ENCODE peak calls at places on chromosome 2, in five cellular contexts. Q is IMR-90, E is HepG2, L is K562, B is HCT116. F is an unnamed sample.

GRCh38 chr2:196101325-196101981 is 32.8 kb upstream of the DNAH7 start:
- DNase-seq in E (no peak), B (no peak), Q (peak), L (peak), F (no peak)

GRCh38 chr2:26114144-26114543 is 58.7 kb upstream of the GAREM2 start:
- DNase-seq in B (no peak), L (no peak), Q (peak), E (no peak), F (no peak)

GRCh38 chr2:129262934-129263333 is 716.5 kb upstream of the RAB6C start:
- DNase-seq in E (no peak), L (no peak), Q (no peak), B (no peak), F (no peak)

GRCh38 chr2:45652090-45653050 is 895 bp downstream of the PRKCE start:
- DNase-seq in E (no peak), Q (peak), B (no peak), L (no peak), F (peak)

GRCh38 chr2:182655750-182656149 is 60.3 kb upstream of the DNAJC10 start:
- DNase-seq in L (no peak), B (no peak), E (no peak), Q (no peak), F (no peak)

GRCh38 chr2:173553589-173553988 is 198.9 kb downstream of the CDCA7 start:
- DNase-seq in L (no peak), E (no peak), Q (peak), B (no peak), F (no peak)

GRCh38 chr2:186780701-186781316 is 68.2 kb downstream of the ZSWIM2 start:
- DNase-seq in B (peak), Q (peak), L (no peak), E (peak), F (no peak)

GRCh38 chr2:107984667-107985066 is 1.7 kb upstream of the SLC5A7 start:
- DNase-seq in B (no peak), Q (no peak), L (no peak), E (no peak), F (no peak)

GRCh38 chr2:11097988-11098387 is 57.3 kb upstream of the SLC66A3 start:
- DNase-seq in E (no peak), B (no peak), L (no peak), Q (no peak), F (no peak)

GRCh38 chr2:229882583-229882982 is 39.2 kb downstream of the TRIP12 start:
- DNase-seq in B (no peak), L (no peak), Q (no peak), E (no peak), F (no peak)

GRCh38 chr2:191178806-191179514 is 28.2 kb upstream of the STAT4 start:
- DNase-seq in L (no peak), B (no peak), Q (peak), E (no peak), F (no peak)

GRCh38 chr2:102120261-102121259 is 22.0 kb upstream of the IL1R1 start:
- DNase-seq in L (no peak), Q (no peak), E (no peak), B (no peak), F (no peak)

GRCh38 chr2:210938228-210938627 is 381.8 kb downstream of the CPS1 start:
- DNase-seq in B (no peak), E (no peak), Q (no peak), L (no peak), F (no peak)

GRCh38 chr2:79453918-79454317 is 58.9 kb upstream of the CTNNA2 start:
- DNase-seq in Q (no peak), E (no peak), B (no peak), L (no peak), F (no peak)

GRCh38 chr2:60350791-60351190 is 202.7 kb downstream of the BCL11A start:
- DNase-seq in L (no peak), B (no peak), Q (no peak), E (no peak), F (no peak)

GRCh38 chr2:27932396-27932795 is 41.9 kb downstream of the BABAM2 start:
- DNase-seq in L (no peak), B (peak), Q (peak), E (peak), F (no peak)

GRCh38 chr2:230868151-230868946 is 3.6 kb downstream of the ITM2C start:
- DNase-seq in Q (no peak), B (no peak), L (no peak), E (no peak), F (peak)

GRCh38 chr2:9006368-9006767 is 2.9 kb upstream of the MBOAT2 start:
- DNase-seq in L (no peak), Q (no peak), E (no peak), B (no peak), F (no peak)

GRCh38 chr2:210195066-210195852 is 24.1 kb upstream of the KANSL1L start:
- DNase-seq in Q (peak), L (peak), B (peak), E (peak), F (no peak)

GRCh38 chr2:109558076-109558882 is 55.5 kb downstream of the SEPTIN10 start:
- DNase-seq in Q (peak), L (no peak), E (peak), B (peak), F (no peak)

GRCh38 chr2:10720306-10720705 is 1.1 kb upstream of the ATP6V1C2 start:
- DNase-seq in L (peak), Q (no peak), E (no peak), B (no peak), F (no peak)

GRCh38 chr2:222891890-222892289 is 31.1 kb downstream of the ACSL3 start:
- DNase-seq in L (no peak), B (no peak), Q (peak), E (no peak), F (no peak)

GRCh38 chr2:146135245-146135644 is 1615.3 kb upstream of the ZEB2 start:
- DNase-seq in Q (no peak), E (no peak), L (no peak), B (no peak), F (peak)

GRCh38 chr2:36561223-36561944 is 36.6 kb downstream of the FEZ2 start:
- DNase-seq in B (peak), E (peak), Q (peak), L (no peak), F (peak)

DNA sequence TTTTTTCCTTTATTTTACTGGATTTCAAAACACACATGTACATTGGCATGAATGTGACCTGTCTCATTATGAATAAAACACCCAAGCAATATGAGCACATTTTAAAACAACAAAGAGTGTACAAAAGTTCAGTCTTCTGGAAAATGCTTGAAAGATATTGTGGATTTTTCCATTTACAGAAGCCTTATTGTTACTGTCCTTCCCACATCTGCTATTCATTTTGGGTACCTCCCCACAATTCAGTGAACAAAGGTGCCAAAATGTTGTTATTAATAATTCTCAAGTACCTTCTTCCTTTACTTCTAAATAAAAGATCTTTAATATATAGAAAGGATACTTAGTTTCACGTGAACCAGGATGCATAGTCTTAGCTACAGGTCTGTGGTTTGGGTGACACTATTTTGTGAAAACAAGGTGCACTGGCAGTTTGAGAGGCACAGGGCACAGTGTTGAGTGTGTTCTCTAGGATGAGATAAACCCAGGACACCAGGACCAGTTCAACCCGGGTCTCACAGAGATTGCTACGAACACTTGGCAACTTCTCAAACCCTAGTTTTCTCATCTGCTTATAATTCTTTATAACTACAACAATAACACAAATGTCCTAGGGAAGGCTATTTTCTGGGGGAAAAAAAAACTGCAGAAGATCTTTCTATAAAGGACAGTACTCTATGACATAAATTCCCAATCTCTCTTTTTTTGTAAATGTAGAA is 84.5 kb upstream of the GALNT5 start:
- DNase-seq in L (no peak), B (no peak), Q (peak), E (no peak), F (no peak)
- TF ChIP-seq CEBPB in L (no peak), B (no peak), Q (no peak), E (no peak), F (no peak)

DNA sequence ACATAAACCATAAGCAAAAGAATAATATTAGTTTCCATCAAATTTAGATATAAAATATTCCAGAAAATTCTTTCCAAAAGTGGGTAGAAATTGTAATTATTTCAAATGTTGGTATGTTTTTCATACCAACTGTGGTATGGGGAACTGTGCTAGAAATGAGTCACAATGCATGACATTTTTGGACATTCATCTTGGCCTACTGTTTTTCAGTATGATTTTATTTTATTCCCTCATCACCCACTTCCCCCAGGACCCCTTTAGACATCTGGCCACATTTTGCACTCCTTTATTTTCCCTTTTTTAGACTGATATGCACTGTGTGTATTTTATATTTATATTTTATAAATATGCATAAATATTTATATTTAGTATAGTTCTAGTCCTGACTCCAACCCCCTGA is 97.1 kb downstream of the DPP4 start:
- DNase-seq in B (no peak), L (no peak), Q (no peak), E (no peak), F (no peak)
- TF ChIP-seq CEBPB in B (no peak), L (no peak), Q (no peak), E (no peak), F (no peak)

GRCh38 chr2:234851451-234851850 is 100.4 kb upstream of the SH3BP4 start:
- DNase-seq in L (no peak), Q (no peak), B (no peak), E (no peak), F (no peak)
- TF ChIP-seq CEBPB in L (no peak), Q (no peak), B (no peak), E (no peak), F (no peak)

GRCh38 chr2:232367591-232368233 is 10.8 kb upstream of the ALPP start:
- DNase-seq in B (no peak), L (peak), E (peak), Q (no peak), F (peak)

GRCh38 chr2:232372231-232373208 is 6.0 kb upstream of the ALPP start:
- DNase-seq in L (no peak), E (no peak), Q (peak), B (no peak), F (no peak)

GRCh38 chr2:232367016-232367415 is 11.5 kb upstream of the ALPP start:
- DNase-seq in L (no peak), B (no peak), E (no peak), Q (no peak), F (no peak)

GRCh38 chr2:232368311-232368731 is 10.2 kb upstream of the ALPP start:
- DNase-seq in E (no peak), Q (peak), L (no peak), B (no peak), F (no peak)

DNA sequence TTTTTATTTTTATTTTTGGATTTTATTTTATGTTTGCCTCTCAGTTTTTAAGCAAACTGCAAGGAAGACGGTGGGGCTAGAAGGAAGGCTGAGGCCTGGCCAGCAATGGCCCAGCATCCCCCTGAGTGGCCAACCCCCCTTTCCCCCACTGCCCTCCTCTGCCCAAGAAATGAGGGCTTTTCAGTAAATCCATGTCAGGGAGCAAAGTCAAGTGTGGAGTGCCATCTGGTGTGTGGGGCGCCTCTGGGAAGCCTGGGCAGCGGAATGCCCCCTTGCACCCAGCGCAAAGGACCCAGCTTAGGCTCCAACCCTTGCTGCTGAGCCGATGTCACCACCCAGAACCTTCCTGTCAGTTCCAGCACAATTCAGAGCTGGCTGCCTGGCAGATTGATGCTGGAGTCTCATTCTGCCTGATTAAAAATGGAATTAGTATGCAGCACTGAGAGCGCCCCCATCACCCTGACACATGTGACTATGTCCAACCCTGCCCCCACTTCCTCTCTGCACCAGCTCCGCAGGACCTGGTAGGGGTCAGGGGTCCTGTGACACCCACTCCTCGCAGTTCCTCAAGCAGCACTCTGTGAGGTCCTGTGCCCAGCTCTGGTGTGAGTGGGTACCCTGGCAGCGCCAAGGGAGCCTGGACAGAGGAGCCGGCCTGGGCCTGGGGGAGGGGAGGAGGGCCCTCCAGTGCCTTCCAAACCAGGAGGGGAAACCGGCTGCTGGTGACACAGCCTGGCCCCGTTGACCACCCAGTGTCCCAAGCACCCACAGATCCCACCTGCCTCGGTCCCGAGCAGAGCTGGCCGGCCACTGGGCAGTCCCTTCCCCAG is 9.2 kb upstream of the ALPP start:
- DNase-seq in L (no peak), B (no peak), E (no peak), Q (no peak), F (no peak)
- TF ChIP-seq CEBPB in L (no peak), B (no peak), E (no peak), Q (no peak), F (no peak)

GRCh38 chr2:86064006-86064405 is 41.7 kb downstream of the POLR1A start:
- DNase-seq in L (no peak), B (no peak), E (no peak), Q (peak), F (no peak)
- TF ChIP-seq CEBPB in L (no peak), B (no peak), E (no peak), Q (no peak), F (no peak)